ENCODE peak calls at places on chromosomes 3 and 15, in five cellular contexts. J is HepG2, T is SK-N-SH, B is HCT116, U is K562. X is an unnamed sample.

GRCh38 chr3:47342812-47343211 is 38.0 kb upstream of the PTPN23 start:
- DNase-seq in T (no peak), B (no peak), J (peak), U (no peak), X (no peak)

GRCh38 chr3:12724794-12725193 is 34.3 kb downstream of the TMEM40 start:
- DNase-seq in U (no peak), B (no peak), J (no peak), T (no peak), X (peak)

GRCh38 chr15:92226020-92226612 is 167.6 kb upstream of the ST8SIA2 start:
- DNase-seq in J (peak), T (peak), B (peak), U (no peak), X (peak)

GRCh38 chr15:57153140-57153539 is 223.2 kb upstream of the CGNL1 start:
- DNase-seq in J (no peak), B (no peak), U (no peak), T (no peak), X (no peak)

GRCh38 chr3:13712682-13713180 is 163.8 kb downstream of the FBLN2 start:
- DNase-seq in U (no peak), B (no peak), J (no peak), T (no peak), X (no peak)

GRCh38 chr3:150747909-150748568 is 14.9 kb downstream of the SIAH2 start:
- DNase-seq in U (no peak), B (no peak), J (no peak), T (peak), X (peak)

GRCh38 chr3:72836923-72837322 is 11.3 kb downstream of the SHQ1 start:
- DNase-seq in U (no peak), B (no peak), T (no peak), J (no peak), X (no peak)

GRCh38 chr15:34070003-34070402 is 31.0 kb upstream of the AVEN start:
- DNase-seq in U (no peak), J (no peak), T (no peak), B (no peak), X (no peak)

GRCh38 chr3:97719156-97719821 is 45.3 kb upstream of the ARL6 start:
- DNase-seq in J (peak), T (peak), U (peak), B (peak), X (peak)

GRCh38 chr15:36769110-36769509 is 189.7 kb downstream of the CDIN1 start:
- DNase-seq in B (no peak), U (no peak), J (no peak), T (no peak), X (no peak)

GRCh38 chr3:13638927-13639326 is 90.0 kb downstream of the FBLN2 start:
- DNase-seq in U (no peak), J (no peak), T (no peak), B (no peak), X (no peak)

GRCh38 chr3:11155341-11156025 is 1.2 kb downstream of the HRH1 start:
- DNase-seq in T (peak), U (peak), J (peak), B (peak), X (peak)

GRCh38 chr3:98022978-98023820 is 11.9 kb downstream of the GABRR3 start:
- DNase-seq in B (peak), U (peak), T (peak), J (peak), X (peak)

GRCh38 chr3:119794971-119795612 is 13.2 kb downstream of the NR1I2 start:
- DNase-seq in U (peak), B (peak), T (no peak), J (peak), X (no peak)

GRCh38 chr15:39135989-39136388 is 444.9 kb upstream of the THBS1 start:
- DNase-seq in J (no peak), B (no peak), U (no peak), T (no peak), X (no peak)

GRCh38 chr3:65732060-65732933 is 306.4 kb downstream of the MAGI1 start:
- DNase-seq in J (peak), B (peak), U (peak), T (peak), X (peak)

GRCh38 chr3:111810909-111811308 is 48.2 kb upstream of the PHLDB2 start:
- DNase-seq in T (no peak), B (peak), J (peak), U (no peak), X (no peak)

GRCh38 chr15:39587910-39588530 is 7.1 kb downstream of the THBS1 start:
- DNase-seq in B (no peak), J (no peak), T (no peak), U (no peak), X (no peak)

GRCh38 chr3:94544131-94544530 is 481.3 kb downstream of the NSUN3 start:
- DNase-seq in J (no peak), B (no peak), U (no peak), T (no peak), X (no peak)

GRCh38 chr15:52230073-52230472 is 38.9 kb upstream of the GNB5 start:
- DNase-seq in U (no peak), J (no peak), B (no peak), T (no peak), X (no peak)

GRCh38 chr3:127777332-127777731 is 45.0 kb downstream of the MGLL start:
- DNase-seq in T (no peak), B (no peak), U (no peak), J (no peak), X (no peak)

GRCh38 chr15:93231261-93231939 is 142.4 kb upstream of the RGMA start:
- DNase-seq in U (no peak), B (no peak), T (no peak), J (no peak), X (peak)
- TF ChIP-seq JUND in U (no peak), B (no peak), T (no peak), J (no peak), X (no peak)

DNA sequence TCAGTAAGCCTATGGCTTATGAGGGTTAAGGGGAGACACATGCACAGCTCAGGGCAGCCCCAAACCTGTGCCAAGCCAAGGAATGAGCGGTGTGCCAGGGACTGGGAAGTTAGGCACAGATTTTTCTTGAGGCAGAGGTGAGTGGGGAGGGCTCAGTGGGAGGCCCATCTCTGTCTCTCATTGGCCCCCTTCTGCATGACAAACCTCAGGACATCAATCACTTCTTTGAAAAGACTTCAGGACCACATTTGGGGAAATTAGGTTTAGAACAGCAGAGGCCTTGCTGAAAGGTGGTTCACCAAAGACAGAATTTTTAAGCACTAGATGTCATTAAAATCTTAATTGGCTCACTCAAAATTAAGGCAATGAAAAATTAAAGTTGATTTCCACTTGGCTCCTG is 57.2 kb downstream of the RAB11A start:
- DNase-seq in B (no peak), J (no peak), U (no peak), T (no peak), X (no peak)
- TF ChIP-seq JUND in B (no peak), J (no peak), U (no peak), T (no peak), X (no peak)

GRCh38 chr15:63948436-63948835 is 97.8 kb downstream of the DAPK2 start:
- DNase-seq in U (no peak), J (no peak), B (no peak), T (no peak), X (no peak)

GRCh38 chr15:63947228-63947627 is 99.1 kb downstream of the DAPK2 start:
- DNase-seq in T (no peak), J (no peak), U (no peak), B (no peak), X (no peak)

GRCh38 chr15:63953524-63953923 is 92.8 kb downstream of the DAPK2 start:
- DNase-seq in B (no peak), J (no peak), U (no peak), T (no peak), X (no peak)

GRCh38 chr15:63948971-63949370 is 97.3 kb downstream of the DAPK2 start:
- DNase-seq in U (no peak), J (no peak), T (no peak), B (no peak), X (no peak)

DNA sequence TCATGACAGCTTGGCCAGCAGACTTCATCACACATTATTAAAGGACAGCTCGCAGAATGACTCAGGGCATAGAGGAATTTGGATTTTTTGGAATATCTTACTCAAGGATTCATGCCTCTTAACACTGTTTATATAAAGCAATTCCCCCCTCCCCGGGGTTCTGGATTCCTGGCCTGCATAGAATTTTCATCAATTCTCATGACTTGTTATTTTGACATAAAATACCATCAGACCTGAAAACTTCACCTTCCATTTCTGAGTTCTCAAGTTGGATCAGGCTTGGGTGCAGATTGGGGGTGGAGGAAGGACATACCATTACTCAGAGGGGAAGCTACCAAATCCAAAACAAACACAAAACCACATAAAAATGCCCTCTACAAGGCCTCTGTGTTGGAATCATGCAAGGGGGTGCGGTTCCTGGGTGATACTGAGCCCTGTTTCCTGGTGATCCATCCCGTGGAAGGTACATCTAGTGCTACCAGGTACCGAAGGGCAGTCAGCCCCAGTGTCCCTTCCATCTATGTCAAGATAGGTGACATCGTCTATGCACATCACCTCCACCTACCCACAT is 95.3 kb downstream of the DAPK2 start:
- DNase-seq in J (no peak), B (no peak), U (no peak), T (no peak), X (no peak)
- TF ChIP-seq JUND in J (no peak), B (no peak), U (no peak), T (no peak), X (no peak)

GRCh38 chr3:154273381-154273780 is 50.9 kb downstream of the DHX36 start:
- DNase-seq in T (no peak), B (no peak), U (no peak), J (no peak), X (no peak)
- TF ChIP-seq JUND in T (no peak), B (no peak), U (no peak), J (no peak), X (no peak)

GRCh38 chr3:52494446-52494845 is 692 bp upstream of the STAB1 start:
- DNase-seq in J (no peak), U (no peak), B (no peak), T (no peak), X (no peak)

GRCh38 chr3:52495777-52496602 is 852 bp downstream of the STAB1 start:
- DNase-seq in U (no peak), T (no peak), B (no peak), J (peak), X (no peak)

GRCh38 chr3:52492059-52492458 is 3.1 kb upstream of the STAB1 start:
- DNase-seq in U (no peak), T (no peak), J (no peak), B (no peak), X (no peak)

GRCh38 chr3:52493232-52494017 is 1.7 kb upstream of the STAB1 start:
- DNase-seq in T (no peak), U (no peak), B (no peak), J (no peak), X (no peak)

DNA sequence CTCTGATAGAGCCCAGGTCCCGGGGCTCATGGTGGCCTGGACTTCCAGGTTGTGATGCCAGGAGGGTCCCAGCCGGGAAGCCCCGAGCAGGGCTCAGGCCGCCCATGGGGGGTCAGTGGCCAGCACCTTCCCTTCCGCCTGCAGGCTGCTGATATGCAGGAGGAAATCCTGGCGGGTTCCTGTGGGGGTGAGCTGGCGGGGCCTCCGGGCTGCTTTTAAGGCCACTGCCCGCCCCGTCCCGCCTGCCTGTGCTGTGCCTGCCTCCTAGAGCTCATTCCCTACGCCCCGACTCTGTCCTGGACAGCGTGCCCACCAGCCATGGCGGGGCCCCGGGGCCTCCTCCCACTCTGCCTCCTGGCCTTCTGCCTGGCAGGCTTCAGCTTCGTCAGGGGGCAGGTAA is at the start of gene STAB1:
- DNase-seq in B (no peak), U (no peak), T (no peak), J (no peak), X (no peak)
- TF ChIP-seq JUND in B (no peak), U (no peak), T (no peak), J (no peak), X (no peak)